ENCODE peak calls at places on chromosomes 12 and 14, in six cellular contexts. One of them, this sample, is unnamed.

GRCh38 chr12:6861391-6861790 is 5.9 kb upstream of the TPI1 start:
- DNase-seq in esophagus muscularis mucosa: no peak
- DNase-seq in heart left ventricle: no peak
- DNase-seq in upper lobe of left lung: no peak
- DNase-seq in ovary: no peak
- DNase-seq in HepG2: no peak
- DNase-seq in this sample: no peak

GRCh38 chr12:7512528-7512927 is 9.0 kb upstream of the CD163 start:
- DNase-seq in esophagus muscularis mucosa: no peak
- DNase-seq in heart left ventricle: no peak
- DNase-seq in upper lobe of left lung: no peak
- DNase-seq in ovary: no peak
- DNase-seq in HepG2: peak; percentile 51
- DNase-seq in this sample: no peak

GRCh38 chr12:38279756-38280155 is 36.8 kb upstream of the ALG10B start:
- DNase-seq in esophagus muscularis mucosa: no peak
- DNase-seq in heart left ventricle: no peak
- DNase-seq in upper lobe of left lung: no peak
- DNase-seq in ovary: no peak
- DNase-seq in HepG2: no peak
- DNase-seq in this sample: no peak

GRCh38 chr14:51520087-51520486 is 131.6 kb upstream of the FRMD6 start:
- DNase-seq in esophagus muscularis mucosa: no peak
- DNase-seq in heart left ventricle: no peak
- DNase-seq in upper lobe of left lung: no peak
- DNase-seq in ovary: no peak
- DNase-seq in HepG2: no peak
- DNase-seq in this sample: no peak

GRCh38 chr12:128078311-128078851 is 188.6 kb upstream of the TMEM132C start:
- DNase-seq in esophagus muscularis mucosa: no peak
- DNase-seq in heart left ventricle: no peak
- DNase-seq in upper lobe of left lung: no peak
- DNase-seq in ovary: no peak
- DNase-seq in HepG2: no peak
- DNase-seq in this sample: no peak

GRCh38 chr14:56357478-56357877 is 222.1 kb upstream of the TMEM260 start:
- DNase-seq in esophagus muscularis mucosa: no peak
- DNase-seq in heart left ventricle: no peak
- DNase-seq in upper lobe of left lung: no peak
- DNase-seq in ovary: no peak
- DNase-seq in HepG2: no peak
- DNase-seq in this sample: no peak

GRCh38 chr12:91781114-91781513 is 364.5 kb downstream of the BTG1 start:
- DNase-seq in esophagus muscularis mucosa: no peak
- DNase-seq in heart left ventricle: no peak
- DNase-seq in upper lobe of left lung: no peak
- DNase-seq in ovary: no peak
- DNase-seq in HepG2: no peak
- DNase-seq in this sample: no peak

GRCh38 chr12:6950944-6951540 is at the start of gene PTPN6:
- DNase-seq in esophagus muscularis mucosa: no peak
- DNase-seq in heart left ventricle: peak; percentile 90
- DNase-seq in upper lobe of left lung: peak; percentile 92
- DNase-seq in ovary: peak; percentile 45
- DNase-seq in HepG2: no peak
- DNase-seq in this sample: no peak

GRCh38 chr12:42770261-42770660 is 180.7 kb upstream of the PRICKLE1 start:
- DNase-seq in esophagus muscularis mucosa: no peak
- DNase-seq in heart left ventricle: no peak
- DNase-seq in upper lobe of left lung: no peak
- DNase-seq in ovary: no peak
- DNase-seq in HepG2: no peak
- DNase-seq in this sample: no peak

GRCh38 chr14:68018598-68018997 is 199.0 kb downstream of the RAD51B start:
- DNase-seq in esophagus muscularis mucosa: no peak
- DNase-seq in heart left ventricle: no peak
- DNase-seq in upper lobe of left lung: no peak
- DNase-seq in ovary: no peak
- DNase-seq in HepG2: peak; percentile 30
- DNase-seq in this sample: no peak

GRCh38 chr14:65720171-65720570 is 307.6 kb downstream of the FUT8 start:
- DNase-seq in esophagus muscularis mucosa: no peak
- DNase-seq in heart left ventricle: no peak
- DNase-seq in upper lobe of left lung: no peak
- DNase-seq in ovary: no peak
- DNase-seq in HepG2: no peak
- DNase-seq in this sample: no peak

GRCh38 chr12:39032034-39032433 is 126.6 kb upstream of the CPNE8 start:
- DNase-seq in esophagus muscularis mucosa: no peak
- DNase-seq in heart left ventricle: no peak
- DNase-seq in upper lobe of left lung: no peak
- DNase-seq in ovary: no peak
- DNase-seq in HepG2: no peak
- DNase-seq in this sample: no peak

GRCh38 chr12:89497005-89497404 is 27.6 kb downstream of the GALNT4 start:
- DNase-seq in esophagus muscularis mucosa: peak; percentile 53
- DNase-seq in heart left ventricle: no peak
- DNase-seq in upper lobe of left lung: no peak
- DNase-seq in ovary: no peak
- DNase-seq in HepG2: no peak
- DNase-seq in this sample: no peak

GRCh38 chr12:57091633-57092528 is 3.0 kb downstream of the NAB2 start:
- DNase-seq in esophagus muscularis mucosa: no peak
- DNase-seq in heart left ventricle: no peak
- DNase-seq in upper lobe of left lung: no peak
- DNase-seq in ovary: peak; percentile 47
- DNase-seq in HepG2: no peak
- DNase-seq in this sample: no peak

GRCh38 chr12:89619764-89620163 is 88.9 kb downstream of the ATP2B1 start:
- DNase-seq in esophagus muscularis mucosa: no peak
- DNase-seq in heart left ventricle: no peak
- DNase-seq in upper lobe of left lung: no peak
- DNase-seq in ovary: no peak
- DNase-seq in HepG2: no peak
- DNase-seq in this sample: no peak

GRCh38 chr12:50925342-50925651 is 27.0 kb upstream of the HIGD1C start:
- DNase-seq in esophagus muscularis mucosa: no peak
- DNase-seq in heart left ventricle: no peak
- DNase-seq in upper lobe of left lung: no peak
- DNase-seq in ovary: no peak
- DNase-seq in HepG2: no peak
- DNase-seq in this sample: no peak

GRCh38 chr12:50924439-50925341 is 27.7 kb upstream of the HIGD1C start:
- DNase-seq in esophagus muscularis mucosa: peak; percentile 97
- DNase-seq in heart left ventricle: peak; percentile 85
- DNase-seq in upper lobe of left lung: no peak
- DNase-seq in ovary: peak; percentile 89
- DNase-seq in HepG2: peak; percentile 89
- DNase-seq in this sample: peak; percentile 42

GRCh38 chr12:50922820-50923219 is 29.5 kb upstream of the HIGD1C start:
- DNase-seq in esophagus muscularis mucosa: no peak
- DNase-seq in heart left ventricle: no peak
- DNase-seq in upper lobe of left lung: no peak
- DNase-seq in ovary: no peak
- DNase-seq in HepG2: no peak
- DNase-seq in this sample: no peak

GRCh38 chr12:50923361-50924130 is 28.8 kb upstream of the HIGD1C start:
- DNase-seq in esophagus muscularis mucosa: no peak
- DNase-seq in heart left ventricle: no peak
- DNase-seq in upper lobe of left lung: no peak
- DNase-seq in ovary: no peak
- DNase-seq in HepG2: no peak
- DNase-seq in this sample: no peak

GRCh38 chr12:50924131-50924438 is 28.3 kb upstream of the HIGD1C start:
- DNase-seq in esophagus muscularis mucosa: no peak
- DNase-seq in heart left ventricle: no peak
- DNase-seq in upper lobe of left lung: no peak
- DNase-seq in ovary: no peak
- DNase-seq in HepG2: no peak
- DNase-seq in this sample: no peak
- H3K4me1 ChIP-seq in esophagus muscularis mucosa: peaks cover 47% of the 10 kb centered on the region
- H3K4me1 ChIP-seq in heart left ventricle: peaks cover 4% of the 10 kb centered on the region
- H3K4me1 ChIP-seq in upper lobe of left lung: peaks cover 23% of the 10 kb centered on the region
- H3K4me1 ChIP-seq in ovary: peaks cover 9% of the 10 kb centered on the region
- H3K4me1 ChIP-seq in HepG2: peaks cover 42% of the 10 kb centered on the region
- H3K4me1 ChIP-seq in this sample: peaks cover 64% of the 10 kb centered on the region

DNA sequence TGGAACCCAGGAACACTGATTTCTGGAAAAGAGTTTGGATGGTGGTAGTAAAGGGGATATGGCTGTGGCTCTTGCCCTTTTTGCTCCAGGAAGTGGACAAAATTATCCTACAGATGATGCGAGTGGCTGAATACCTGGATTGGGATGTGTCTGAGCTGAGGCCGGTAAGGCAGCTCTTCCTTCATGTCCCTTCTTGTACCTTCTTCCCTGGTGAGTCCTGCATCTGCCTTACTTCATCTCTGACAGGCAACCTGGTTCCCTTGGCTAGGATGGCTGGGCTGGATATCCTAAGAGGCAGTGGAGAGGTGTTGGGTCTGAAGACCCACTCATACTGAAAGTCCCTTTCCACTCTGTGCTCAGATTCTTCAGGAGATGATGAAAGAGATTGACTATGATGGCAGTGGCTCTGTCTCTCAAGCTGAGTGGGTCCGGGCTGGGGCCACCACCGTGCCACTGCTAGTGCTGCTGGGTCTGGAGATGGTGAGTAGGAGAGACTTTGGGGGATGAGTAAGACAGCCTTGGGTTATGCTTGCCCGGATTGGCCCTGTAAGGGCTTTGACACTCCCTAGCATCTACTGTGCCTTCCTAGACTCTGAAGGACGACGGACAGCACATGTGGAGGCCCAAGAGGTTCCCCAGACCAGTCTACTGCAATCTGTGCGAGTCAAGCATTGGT is 8.0 kb downstream of the DGKA start:
- DNase-seq in esophagus muscularis mucosa: no peak
- DNase-seq in heart left ventricle: no peak
- DNase-seq in upper lobe of left lung: no peak
- DNase-seq in ovary: no peak
- DNase-seq in HepG2: no peak
- DNase-seq in this sample: no peak
- TF ChIP-seq POLR2A in esophagus muscularis mucosa: no peak
- TF ChIP-seq POLR2A in heart left ventricle: no peak
- TF ChIP-seq POLR2A in upper lobe of left lung: no peak
- TF ChIP-seq POLR2A in ovary: no peak
- TF ChIP-seq POLR2A in HepG2: no peak
- TF ChIP-seq POLR2A in this sample: no peak

DNA sequence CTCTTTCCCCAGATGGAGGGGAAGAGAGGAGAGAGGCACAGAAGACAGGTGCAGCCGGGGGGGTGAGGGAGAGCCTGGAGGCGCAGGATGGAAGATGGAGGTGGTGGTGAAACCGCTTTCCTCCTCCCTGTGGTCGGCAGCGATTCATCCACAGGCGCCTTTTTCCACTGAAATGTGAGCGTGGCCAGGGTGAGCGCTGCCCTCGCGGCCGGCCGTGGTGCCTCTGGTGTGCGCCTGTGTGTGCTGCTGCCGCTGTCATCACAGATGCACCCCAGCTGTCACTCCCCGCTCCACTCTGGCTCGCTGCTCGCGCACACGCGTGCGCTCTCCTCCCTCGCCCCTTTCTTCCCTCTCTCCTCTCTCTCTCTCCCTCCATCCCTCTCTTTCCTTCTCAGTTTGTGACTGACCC is at the start of gene LRTM2:
- DNase-seq in esophagus muscularis mucosa: no peak
- DNase-seq in heart left ventricle: no peak
- DNase-seq in upper lobe of left lung: peak; percentile 79
- DNase-seq in ovary: no peak
- DNase-seq in HepG2: no peak
- DNase-seq in this sample: no peak
- H3K27me3 ChIP-seq in esophagus muscularis mucosa: no peaks in the 10 kb centered on the region
- H3K27me3 ChIP-seq in heart left ventricle: peaks cover 41% of the 10 kb centered on the region
- H3K27me3 ChIP-seq in upper lobe of left lung: peaks cover 18% of the 10 kb centered on the region
- H3K27me3 ChIP-seq in ovary: no peaks in the 10 kb centered on the region
- H3K27me3 ChIP-seq in HepG2: peaks cover 15% of the 10 kb centered on the region
- H3K27me3 ChIP-seq in this sample: no peaks in the 10 kb centered on the region

DNA sequence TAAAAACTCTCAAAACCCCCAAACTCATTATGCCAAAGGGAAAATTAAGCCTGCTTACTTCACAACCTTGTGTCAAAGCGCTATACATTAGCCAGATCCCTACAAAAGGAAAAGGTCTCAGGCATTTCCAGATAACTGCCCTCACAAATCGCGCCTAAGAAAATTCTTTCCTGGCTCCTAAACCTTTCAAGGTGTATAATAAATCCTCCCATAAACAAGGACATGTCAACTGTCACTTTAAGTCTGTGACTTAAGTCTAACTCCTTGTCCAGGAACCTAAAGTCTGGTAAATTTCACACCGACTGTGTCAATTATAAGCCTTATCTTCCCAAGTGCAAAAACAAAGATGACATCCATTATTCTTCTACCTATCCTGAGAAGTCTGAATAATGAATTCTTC is 4.3 kb upstream of the ETFBKMT start:
- DNase-seq in esophagus muscularis mucosa: no peak
- DNase-seq in heart left ventricle: no peak
- DNase-seq in upper lobe of left lung: no peak
- DNase-seq in ovary: no peak
- DNase-seq in HepG2: no peak
- DNase-seq in this sample: no peak
- H3K4me1 ChIP-seq in esophagus muscularis mucosa: peaks cover 20% of the 10 kb centered on the region
- H3K4me1 ChIP-seq in heart left ventricle: no peaks in the 10 kb centered on the region
- H3K4me1 ChIP-seq in upper lobe of left lung: peaks cover 8% of the 10 kb centered on the region
- H3K4me1 ChIP-seq in ovary: peaks cover 3% of the 10 kb centered on the region
- H3K4me1 ChIP-seq in HepG2: peaks cover 39% of the 10 kb centered on the region
- H3K4me1 ChIP-seq in this sample: peaks cover 3% of the 10 kb centered on the region

GRCh38 chr14:89954045-89955021 is at the start of gene EFCAB11:
- DNase-seq in esophagus muscularis mucosa: peak; percentile 99
- DNase-seq in heart left ventricle: peak; percentile 97
- DNase-seq in upper lobe of left lung: peak; percentile 97
- DNase-seq in ovary: peak; percentile 98
- DNase-seq in HepG2: peak; percentile 98
- DNase-seq in this sample: peak; percentile 85
- TF ChIP-seq POLR2A in esophagus muscularis mucosa: no peak
- TF ChIP-seq POLR2A in heart left ventricle: peak; percentile 27
- TF ChIP-seq POLR2A in upper lobe of left lung: peak; percentile 45
- TF ChIP-seq POLR2A in ovary: no peak
- TF ChIP-seq POLR2A in HepG2: peak; percentile 93
- TF ChIP-seq POLR2A in this sample: no peak

This sample was measured in esophagus squamous epithelium.